ENCODE peak calls at places on chromosome 22, in six cellular contexts. One of them, this sample, is unnamed.

GRCh38 chr22:23069502-23070357 is 589 bp upstream of the GNAZ start:
- DNase-seq in lung: peak; percentile 90
- DNase-seq in HTR-8/SVneo: peak; percentile 75
- DNase-seq in effector memory CD8-positive, alpha-beta T cell: peak; percentile 89
- DNase-seq in activated CD4-positive, alpha-beta T cell treated with anti-CD3 and anti-CD28 coated beads, Interleukin-2, amount 50 U/mL, for 24 hours: peak; percentile 79
- DNase-seq in activated T-cell treated with anti-CD3 and anti-CD28 coated beads, Interleukin-2, amount 50 U/mL, for 72 hours: peak; percentile 91
- DNase-seq in this sample: peak; percentile 85

GRCh38 chr22:24178502-24179440 is 2.5 kb upstream of the SUSD2 start:
- DNase-seq in effector memory CD8-positive, alpha-beta T cell: no peak
- DNase-seq in activated CD4-positive, alpha-beta T cell treated with anti-CD3 and anti-CD28 coated beads, Interleukin-2, amount 50 U/mL, for 24 hours: no peak
- DNase-seq in HTR-8/SVneo: no peak
- DNase-seq in activated T-cell treated with anti-CD3 and anti-CD28 coated beads, Interleukin-2, amount 50 U/mL, for 72 hours: no peak
- DNase-seq in lung: no peak
- DNase-seq in this sample: no peak

GRCh38 chr22:36734171-36735058 is 30.9 kb upstream of the CACNG2 start:
- DNase-seq in activated CD4-positive, alpha-beta T cell treated with anti-CD3 and anti-CD28 coated beads, Interleukin-2, amount 50 U/mL, for 24 hours: no peak
- DNase-seq in lung: no peak
- DNase-seq in activated T-cell treated with anti-CD3 and anti-CD28 coated beads, Interleukin-2, amount 50 U/mL, for 72 hours: no peak
- DNase-seq in effector memory CD8-positive, alpha-beta T cell: no peak
- DNase-seq in HTR-8/SVneo: no peak
- DNase-seq in this sample: no peak

GRCh38 chr22:49815641-49816071 is 12.0 kb downstream of the BRD1 start:
- DNase-seq in lung: no peak
- DNase-seq in effector memory CD8-positive, alpha-beta T cell: no peak
- DNase-seq in activated T-cell treated with anti-CD3 and anti-CD28 coated beads, Interleukin-2, amount 50 U/mL, for 72 hours: peak; percentile 45
- DNase-seq in activated CD4-positive, alpha-beta T cell treated with anti-CD3 and anti-CD28 coated beads, Interleukin-2, amount 50 U/mL, for 24 hours: no peak
- DNase-seq in HTR-8/SVneo: no peak
- DNase-seq in this sample: peak; percentile 48

GRCh38 chr22:45831394-45831793 is 145.6 kb downstream of the WNT7B start:
- DNase-seq in effector memory CD8-positive, alpha-beta T cell: no peak
- DNase-seq in HTR-8/SVneo: peak; percentile 10
- DNase-seq in lung: no peak
- DNase-seq in activated CD4-positive, alpha-beta T cell treated with anti-CD3 and anti-CD28 coated beads, Interleukin-2, amount 50 U/mL, for 24 hours: no peak
- DNase-seq in activated T-cell treated with anti-CD3 and anti-CD28 coated beads, Interleukin-2, amount 50 U/mL, for 72 hours: no peak
- DNase-seq in this sample: peak; percentile 5

GRCh38 chr22:22026157-22026831 is 43.7 kb upstream of the TOP3B start:
- DNase-seq in activated CD4-positive, alpha-beta T cell treated with anti-CD3 and anti-CD28 coated beads, Interleukin-2, amount 50 U/mL, for 24 hours: no peak
- DNase-seq in HTR-8/SVneo: no peak
- DNase-seq in activated T-cell treated with anti-CD3 and anti-CD28 coated beads, Interleukin-2, amount 50 U/mL, for 72 hours: no peak
- DNase-seq in effector memory CD8-positive, alpha-beta T cell: no peak
- DNase-seq in lung: no peak
- DNase-seq in this sample: no peak

GRCh38 chr22:24553597-24554315 is 1.2 kb downstream of the GUCD1 start:
- DNase-seq in lung: no peak
- DNase-seq in activated CD4-positive, alpha-beta T cell treated with anti-CD3 and anti-CD28 coated beads, Interleukin-2, amount 50 U/mL, for 24 hours: no peak
- DNase-seq in HTR-8/SVneo: no peak
- DNase-seq in activated T-cell treated with anti-CD3 and anti-CD28 coated beads, Interleukin-2, amount 50 U/mL, for 72 hours: no peak
- DNase-seq in effector memory CD8-positive, alpha-beta T cell: no peak
- DNase-seq in this sample: no peak

GRCh38 chr22:38872172-38872830 is at the start of gene CBX6:
- DNase-seq in activated T-cell treated with anti-CD3 and anti-CD28 coated beads, Interleukin-2, amount 50 U/mL, for 72 hours: peak; percentile 97
- DNase-seq in activated CD4-positive, alpha-beta T cell treated with anti-CD3 and anti-CD28 coated beads, Interleukin-2, amount 50 U/mL, for 24 hours: peak; percentile 89
- DNase-seq in effector memory CD8-positive, alpha-beta T cell: peak; percentile 94
- DNase-seq in lung: peak; percentile 94
- DNase-seq in HTR-8/SVneo: peak; percentile 96
- DNase-seq in this sample: peak; percentile 89

GRCh38 chr22:50436134-50436830 is 38.6 kb downstream of the SBF1 start:
- DNase-seq in HTR-8/SVneo: no peak
- DNase-seq in lung: no peak
- DNase-seq in effector memory CD8-positive, alpha-beta T cell: no peak
- DNase-seq in activated CD4-positive, alpha-beta T cell treated with anti-CD3 and anti-CD28 coated beads, Interleukin-2, amount 50 U/mL, for 24 hours: no peak
- DNase-seq in activated T-cell treated with anti-CD3 and anti-CD28 coated beads, Interleukin-2, amount 50 U/mL, for 72 hours: no peak
- DNase-seq in this sample: no peak

GRCh38 chr22:48310740-48311139 is 1516.9 kb downstream of the BRD1 start:
- DNase-seq in lung: no peak
- DNase-seq in HTR-8/SVneo: no peak
- DNase-seq in activated T-cell treated with anti-CD3 and anti-CD28 coated beads, Interleukin-2, amount 50 U/mL, for 72 hours: no peak
- DNase-seq in effector memory CD8-positive, alpha-beta T cell: no peak
- DNase-seq in activated CD4-positive, alpha-beta T cell treated with anti-CD3 and anti-CD28 coated beads, Interleukin-2, amount 50 U/mL, for 24 hours: no peak
- DNase-seq in this sample: no peak

This sample was measured in ACHN.